ENCODE peak calls at places on chromosomes 1 and 21, in five cellular contexts. K is H9, V is midbrain, G is AG09319, S is HEK293T. U is an unnamed sample.

GRCh38 chr21:42862774-42863503 is 16.4 kb downstream of the WDR4 start:
- DNase-seq in S (no peak), V (no peak), K (peak; percentile 69), G (no peak), U (no peak)

GRCh38 chr1:48236716-48237470 is 14.4 kb downstream of the SLC5A9 start:
- DNase-seq in K (no peak), S (peak; percentile 55), V (peak; percentile 29), G (no peak), U (peak; percentile 35)

GRCh38 chr1:2212542-2213491 is 15.3 kb upstream of the SKI start:
- DNase-seq in V (peak; percentile 80), G (peak; percentile 91), S (peak; percentile 74), K (peak; percentile 95), U (peak; percentile 96)

GRCh38 chr1:214476958-214477870 is 74.2 kb downstream of the PTPN14 start:
- DNase-seq in K (no peak), S (no peak), V (no peak), G (peak; percentile 81), U (peak; percentile 95)

GRCh38 chr1:216535059-216535458 is 111.8 kb upstream of the USH2A start:
- DNase-seq in K (no peak), S (no peak), G (no peak), V (no peak), U (peak; percentile 67)

GRCh38 chr1:16175610-16176553 is 20.0 kb upstream of the EPHA2 start:
- DNase-seq in G (peak; percentile 80), S (peak; percentile 39), K (no peak), V (peak; percentile 71), U (peak; percentile 91)

GRCh38 chr1:91533625-91534024 is 33.0 kb downstream of the CDC7 start:
- DNase-seq in V (no peak), G (no peak), K (no peak), S (no peak), U (no peak)

GRCh38 chr1:19424651-19425570 is 60.4 kb downstream of the CAPZB start:
- DNase-seq in K (no peak), G (no peak), S (no peak), V (peak; percentile 55), U (no peak)

GRCh38 chr1:192607836-192608235 is 28.1 kb upstream of the RGS13 start:
- DNase-seq in G (no peak), V (no peak), S (no peak), K (no peak), U (no peak)

GRCh38 chr1:59856725-59857338 is 42.1 kb downstream of the HOOK1 start:
- DNase-seq in K (no peak), G (no peak), S (no peak), V (no peak), U (no peak)

GRCh38 chr1:171625225-171625624 is 3.2 kb downstream of the MYOCOS start:
- DNase-seq in K (no peak), S (no peak), G (no peak), V (no peak), U (no peak)

GRCh38 chr1:198300451-198300850 is 143.7 kb downstream of the NEK7 start:
- DNase-seq in K (no peak), G (no peak), S (no peak), V (no peak), U (no peak)

GRCh38 chr1:169648709-169649108 is 18.8 kb upstream of the SELP start:
- DNase-seq in S (no peak), G (no peak), V (no peak), K (no peak), U (no peak)

GRCh38 chr1:1397839-1398523 is 1.2 kb downstream of the CCNL2 start:
- DNase-seq in G (no peak), V (no peak), S (no peak), K (no peak), U (peak; percentile 34)

GRCh38 chr1:245156736-245157505 is 2.1 kb downstream of the KIF26B start:
- DNase-seq in G (no peak), K (peak; percentile 52), S (no peak), V (no peak), U (peak; percentile 12)

GRCh38 chr1:15733726-15734226 is 2.3 kb upstream of the SLC25A34 start:
- DNase-seq in G (no peak), K (no peak), S (no peak), V (no peak), U (no peak)

GRCh38 chr1:116538527-116538926 is 32.3 kb downstream of the CD58 start:
- DNase-seq in V (no peak), S (no peak), G (no peak), K (no peak), U (peak; percentile 73)

GRCh38 chr1:162396201-162396906 is 14.8 kb downstream of the C1orf226 start:
- DNase-seq in V (no peak), G (no peak), S (no peak), K (no peak), U (no peak)

GRCh38 chr1:150152772-150153461 is 3.2 kb downstream of the PLEKHO1 start:
- DNase-seq in V (no peak), S (peak; percentile 12), K (no peak), G (no peak), U (peak; percentile 86)

GRCh38 chr21:41616063-41616591 is 108.2 kb upstream of the TMPRSS2 start:
- DNase-seq in G (peak; percentile 83), K (no peak), V (no peak), S (no peak), U (peak; percentile 91)

GRCh38 chr1:179599623-179600249 is 8.1 kb downstream of the TDRD5 start:
- DNase-seq in K (no peak), G (no peak), S (peak; percentile 41), V (no peak), U (peak; percentile 30)

GRCh38 chr1:9465640-9466039 is 73.6 kb upstream of the SLC25A33 start:
- DNase-seq in K (no peak), G (no peak), V (no peak), S (no peak), U (no peak)

GRCh38 chr1:247936415-247936814 is 11.7 kb downstream of the OR2AJ1 start:
- DNase-seq in K (no peak), S (no peak), V (no peak), G (no peak), U (no peak)

GRCh38 chr1:213988639-213989070 is 882 bp downstream of the PROX1 start:
- DNase-seq in K (no peak), S (no peak), G (no peak), V (no peak), U (no peak)

GRCh38 chr1:203038217-203038741 is 12.0 kb downstream of the PPFIA4 start:
- DNase-seq in S (no peak), V (peak; percentile 61), G (peak; percentile 22), K (peak; percentile 16), U (peak; percentile 78)

U was measured in IMR-90.